ENCODE peak calls at places on chromosomes 6 and 20, in eight cellular contexts. One of them, this sample, is unnamed.

GRCh38 chr20:53608456-53609413 is 15.1 kb upstream of the ZNF217 start:
- DNase-seq in heart right ventricle: peak
- DNase-seq in RWPE1: no peak
- DNase-seq in cardiac muscle cell: peak
- DNase-seq in A549: no peak
- DNase-seq in psoas muscle: no peak
- DNase-seq in brain microvascular endothelial cell: no peak
- DNase-seq in GM12865: no peak
- DNase-seq in this sample: no peak

GRCh38 chr20:54431545-54431944 is 43.8 kb upstream of the DOK5 start:
- DNase-seq in heart right ventricle: no peak
- DNase-seq in RWPE1: no peak
- DNase-seq in cardiac muscle cell: no peak
- DNase-seq in A549: no peak
- DNase-seq in psoas muscle: no peak
- DNase-seq in brain microvascular endothelial cell: no peak
- DNase-seq in GM12865: no peak
- DNase-seq in this sample: no peak

GRCh38 chr6:169328112-169328801 is 74.6 kb upstream of the THBS2 start:
- DNase-seq in heart right ventricle: no peak
- DNase-seq in RWPE1: no peak
- DNase-seq in cardiac muscle cell: peak
- DNase-seq in A549: no peak
- DNase-seq in psoas muscle: peak
- DNase-seq in brain microvascular endothelial cell: peak
- DNase-seq in GM12865: no peak
- DNase-seq in this sample: no peak

GRCh38 chr6:161921602-161922400 is 647.9 kb upstream of the AGPAT4 start:
- DNase-seq in heart right ventricle: no peak
- DNase-seq in RWPE1: no peak
- DNase-seq in cardiac muscle cell: no peak
- DNase-seq in A549: no peak
- DNase-seq in psoas muscle: no peak
- DNase-seq in brain microvascular endothelial cell: no peak
- DNase-seq in GM12865: no peak
- DNase-seq in this sample: no peak

GRCh38 chr6:43205849-43206248 is 23.4 kb downstream of the DNPH1 start:
- DNase-seq in heart right ventricle: no peak
- DNase-seq in RWPE1: no peak
- DNase-seq in cardiac muscle cell: no peak
- DNase-seq in A549: no peak
- DNase-seq in psoas muscle: no peak
- DNase-seq in brain microvascular endothelial cell: no peak
- DNase-seq in GM12865: no peak
- DNase-seq in this sample: no peak

GRCh38 chr20:55160996-55161395 is 685.6 kb downstream of the DOK5 start:
- DNase-seq in heart right ventricle: no peak
- DNase-seq in RWPE1: peak
- DNase-seq in cardiac muscle cell: no peak
- DNase-seq in A549: no peak
- DNase-seq in psoas muscle: no peak
- DNase-seq in brain microvascular endothelial cell: no peak
- DNase-seq in GM12865: no peak
- DNase-seq in this sample: no peak

GRCh38 chr6:75546401-75546800 is 52.8 kb upstream of the FILIP1 start:
- DNase-seq in heart right ventricle: no peak
- DNase-seq in RWPE1: peak
- DNase-seq in cardiac muscle cell: peak
- DNase-seq in A549: peak
- DNase-seq in psoas muscle: no peak
- DNase-seq in brain microvascular endothelial cell: no peak
- DNase-seq in GM12865: peak
- DNase-seq in this sample: no peak

GRCh38 chr6:142945446-142946180 is 637 bp upstream of the HIVEP2 start:
- DNase-seq in heart right ventricle: no peak
- DNase-seq in RWPE1: peak
- DNase-seq in cardiac muscle cell: no peak
- DNase-seq in A549: peak
- DNase-seq in psoas muscle: no peak
- DNase-seq in brain microvascular endothelial cell: peak
- DNase-seq in GM12865: peak
- DNase-seq in this sample: no peak

GRCh38 chr6:3898270-3898994 is 49.3 kb downstream of the FAM50B start:
- DNase-seq in heart right ventricle: no peak
- DNase-seq in RWPE1: no peak
- DNase-seq in cardiac muscle cell: no peak
- DNase-seq in A549: no peak
- DNase-seq in psoas muscle: no peak
- DNase-seq in brain microvascular endothelial cell: no peak
- DNase-seq in GM12865: no peak
- DNase-seq in this sample: no peak

GRCh38 chr20:60851826-60852704 is 400.0 kb upstream of the CDH4 start:
- DNase-seq in heart right ventricle: no peak
- DNase-seq in RWPE1: peak
- DNase-seq in cardiac muscle cell: no peak
- DNase-seq in A549: peak
- DNase-seq in psoas muscle: no peak
- DNase-seq in brain microvascular endothelial cell: no peak
- DNase-seq in GM12865: no peak
- DNase-seq in this sample: no peak

GRCh38 chr6:169386431-169387057 is 132.9 kb upstream of the THBS2 start:
- DNase-seq in heart right ventricle: no peak
- DNase-seq in RWPE1: no peak
- DNase-seq in cardiac muscle cell: peak
- DNase-seq in A549: no peak
- DNase-seq in psoas muscle: no peak
- DNase-seq in brain microvascular endothelial cell: peak
- DNase-seq in GM12865: no peak
- DNase-seq in this sample: no peak

GRCh38 chr6:119156742-119157494 is 78.5 kb upstream of the FAM184A start:
- DNase-seq in heart right ventricle: no peak
- DNase-seq in RWPE1: no peak
- DNase-seq in cardiac muscle cell: no peak
- DNase-seq in A549: no peak
- DNase-seq in psoas muscle: no peak
- DNase-seq in brain microvascular endothelial cell: no peak
- DNase-seq in GM12865: no peak
- DNase-seq in this sample: no peak

GRCh38 chr20:17345321-17345720 is 118.5 kb downstream of the PCSK2 start:
- DNase-seq in heart right ventricle: no peak
- DNase-seq in RWPE1: no peak
- DNase-seq in cardiac muscle cell: no peak
- DNase-seq in A549: no peak
- DNase-seq in psoas muscle: no peak
- DNase-seq in brain microvascular endothelial cell: no peak
- DNase-seq in GM12865: no peak
- DNase-seq in this sample: no peak

GRCh38 chr20:10344953-10345352 is 89.1 kb downstream of the MKKS start:
- DNase-seq in heart right ventricle: no peak
- DNase-seq in RWPE1: no peak
- DNase-seq in cardiac muscle cell: no peak
- DNase-seq in A549: no peak
- DNase-seq in psoas muscle: no peak
- DNase-seq in brain microvascular endothelial cell: no peak
- DNase-seq in GM12865: no peak
- DNase-seq in this sample: no peak

GRCh38 chr6:161748535-161749386 is 474.9 kb upstream of the AGPAT4 start:
- DNase-seq in heart right ventricle: peak
- DNase-seq in RWPE1: peak
- DNase-seq in cardiac muscle cell: peak
- DNase-seq in A549: peak
- DNase-seq in psoas muscle: no peak
- DNase-seq in brain microvascular endothelial cell: peak
- DNase-seq in GM12865: peak
- DNase-seq in this sample: no peak

GRCh38 chr6:12534454-12534853 is 182.1 kb upstream of the PHACTR1 start:
- DNase-seq in heart right ventricle: no peak
- DNase-seq in RWPE1: no peak
- DNase-seq in cardiac muscle cell: no peak
- DNase-seq in A549: no peak
- DNase-seq in psoas muscle: no peak
- DNase-seq in brain microvascular endothelial cell: no peak
- DNase-seq in GM12865: no peak
- DNase-seq in this sample: no peak

GRCh38 chr6:170180671-170181337 is 110.1 kb downstream of the DLL1 start:
- DNase-seq in heart right ventricle: no peak
- DNase-seq in RWPE1: no peak
- DNase-seq in cardiac muscle cell: no peak
- DNase-seq in A549: no peak
- DNase-seq in psoas muscle: no peak
- DNase-seq in brain microvascular endothelial cell: no peak
- DNase-seq in GM12865: no peak
- DNase-seq in this sample: no peak

GRCh38 chr20:10986586-10986985 is 312.8 kb upstream of the JAG1 start:
- DNase-seq in heart right ventricle: no peak
- DNase-seq in RWPE1: no peak
- DNase-seq in cardiac muscle cell: no peak
- DNase-seq in A549: no peak
- DNase-seq in psoas muscle: no peak
- DNase-seq in brain microvascular endothelial cell: peak
- DNase-seq in GM12865: no peak
- DNase-seq in this sample: no peak

GRCh38 chr6:21593412-21593926 is at the start of gene SOX4:
- DNase-seq in heart right ventricle: peak
- DNase-seq in RWPE1: peak
- DNase-seq in cardiac muscle cell: peak
- DNase-seq in A549: peak
- DNase-seq in psoas muscle: peak
- DNase-seq in brain microvascular endothelial cell: peak
- DNase-seq in GM12865: peak
- DNase-seq in this sample: peak

GRCh38 chr6:1461207-1461606 is 71.8 kb downstream of the FOXF2 start:
- DNase-seq in heart right ventricle: no peak
- DNase-seq in RWPE1: peak
- DNase-seq in cardiac muscle cell: peak
- DNase-seq in A549: no peak
- DNase-seq in psoas muscle: no peak
- DNase-seq in brain microvascular endothelial cell: peak
- DNase-seq in GM12865: peak
- DNase-seq in this sample: no peak

DNA sequence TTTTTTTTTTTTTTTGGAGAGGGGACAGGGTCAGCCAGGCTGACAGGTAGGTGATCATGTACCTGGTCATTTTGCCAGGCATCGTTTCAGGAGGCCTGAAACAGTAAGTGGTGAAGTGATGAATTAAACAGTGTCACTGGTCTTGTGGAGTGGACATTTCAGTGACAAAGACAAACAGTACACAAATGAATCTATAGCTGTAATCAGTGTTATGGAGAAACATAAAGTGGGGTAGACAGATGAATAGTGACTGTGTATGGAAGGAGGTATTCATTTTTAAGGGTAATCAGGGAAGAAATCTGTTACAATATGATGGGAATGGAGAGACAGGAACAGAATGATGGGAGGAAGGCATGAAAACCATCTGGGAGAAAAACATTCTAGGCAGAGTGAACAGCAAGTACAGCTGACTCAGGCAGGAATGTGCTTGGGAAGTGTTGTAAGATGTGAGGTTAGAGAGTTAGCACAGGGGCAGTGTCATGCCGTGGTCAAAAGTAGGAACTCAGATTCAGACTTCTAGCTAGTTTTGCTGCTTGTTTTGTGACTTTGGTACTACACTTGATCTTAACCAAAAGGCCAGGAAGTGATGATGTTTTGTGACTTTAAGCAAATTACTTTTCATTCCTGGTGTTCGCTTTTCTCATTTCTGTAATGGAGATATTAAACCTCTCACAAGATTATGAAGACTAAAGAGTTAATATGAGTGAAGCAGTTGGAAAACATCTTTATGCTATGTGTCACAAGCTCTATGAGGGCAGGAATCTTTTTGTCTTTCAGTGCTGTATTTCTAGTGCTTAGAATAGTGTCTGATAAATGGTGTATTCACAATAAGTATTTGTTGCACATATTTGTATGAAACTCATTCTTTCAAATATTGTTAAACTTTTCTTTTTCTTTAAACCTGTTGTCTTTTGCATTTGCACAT is 43.4 kb downstream of the QKI start:
- DNase-seq in heart right ventricle: no peak
- DNase-seq in RWPE1: peak
- DNase-seq in cardiac muscle cell: peak
- DNase-seq in A549: peak
- DNase-seq in psoas muscle: peak
- DNase-seq in brain microvascular endothelial cell: peak
- DNase-seq in GM12865: peak
- DNase-seq in this sample: no peak
- TF ChIP-seq CTCF in heart right ventricle: no peak
- TF ChIP-seq CTCF in RWPE1: no peak
- TF ChIP-seq CTCF in cardiac muscle cell: no peak
- TF ChIP-seq CTCF in A549: no peak
- TF ChIP-seq CTCF in psoas muscle: no peak
- TF ChIP-seq CTCF in brain microvascular endothelial cell: peak
- TF ChIP-seq CTCF in GM12865: no peak
- TF ChIP-seq CTCF in this sample: no peak

GRCh38 chr6:130076512-130076911 is 58.1 kb downstream of the L3MBTL3 start:
- DNase-seq in heart right ventricle: no peak
- DNase-seq in RWPE1: no peak
- DNase-seq in cardiac muscle cell: no peak
- DNase-seq in A549: no peak
- DNase-seq in psoas muscle: no peak
- DNase-seq in brain microvascular endothelial cell: no peak
- DNase-seq in GM12865: peak
- DNase-seq in this sample: no peak
- TF ChIP-seq CTCF in heart right ventricle: peak
- TF ChIP-seq CTCF in RWPE1: peak
- TF ChIP-seq CTCF in cardiac muscle cell: no peak
- TF ChIP-seq CTCF in A549: no peak
- TF ChIP-seq CTCF in psoas muscle: no peak
- TF ChIP-seq CTCF in brain microvascular endothelial cell: no peak
- TF ChIP-seq CTCF in GM12865: peak
- TF ChIP-seq CTCF in this sample: no peak

GRCh38 chr20:63572788-63573738 is 976 bp downstream of the HELZ2 start:
- DNase-seq in heart right ventricle: no peak
- DNase-seq in RWPE1: no peak
- DNase-seq in cardiac muscle cell: no peak
- DNase-seq in A549: peak
- DNase-seq in psoas muscle: no peak
- DNase-seq in brain microvascular endothelial cell: no peak
- DNase-seq in GM12865: no peak
- DNase-seq in this sample: no peak
- TF ChIP-seq CTCF in heart right ventricle: no peak
- TF ChIP-seq CTCF in RWPE1: no peak
- TF ChIP-seq CTCF in cardiac muscle cell: peak
- TF ChIP-seq CTCF in A549: peak
- TF ChIP-seq CTCF in psoas muscle: no peak
- TF ChIP-seq CTCF in brain microvascular endothelial cell: peak
- TF ChIP-seq CTCF in GM12865: peak
- TF ChIP-seq CTCF in this sample: no peak

DNA sequence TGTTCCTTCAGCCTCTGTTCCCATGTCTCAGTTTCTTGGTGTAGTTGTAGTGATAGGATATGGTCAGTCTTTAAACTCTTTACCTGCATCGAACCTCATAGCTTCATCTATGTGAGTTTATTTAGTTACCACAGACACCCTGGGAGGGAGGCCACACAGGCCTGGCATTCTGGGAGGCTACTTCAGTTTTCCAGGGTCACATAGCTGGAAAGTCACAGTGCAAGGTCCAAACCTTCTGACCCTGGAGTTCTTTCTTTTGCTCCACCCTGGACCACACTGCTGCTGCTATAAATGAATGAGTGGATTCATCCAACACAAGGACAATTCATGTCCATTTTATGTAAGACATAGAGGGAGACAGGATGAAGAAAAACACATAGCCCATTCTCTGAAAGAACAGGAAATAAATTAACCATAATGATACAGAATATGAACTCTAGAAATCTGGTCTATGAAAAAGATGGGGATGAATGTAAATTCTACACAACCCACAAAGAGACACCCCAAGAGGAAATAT is 60.8 kb downstream of the LAMA4 start:
- DNase-seq in heart right ventricle: no peak
- DNase-seq in RWPE1: no peak
- DNase-seq in cardiac muscle cell: no peak
- DNase-seq in A549: no peak
- DNase-seq in psoas muscle: no peak
- DNase-seq in brain microvascular endothelial cell: no peak
- DNase-seq in GM12865: no peak
- DNase-seq in this sample: no peak
- TF ChIP-seq CTCF in heart right ventricle: no peak
- TF ChIP-seq CTCF in RWPE1: no peak
- TF ChIP-seq CTCF in cardiac muscle cell: no peak
- TF ChIP-seq CTCF in A549: no peak
- TF ChIP-seq CTCF in psoas muscle: no peak
- TF ChIP-seq CTCF in brain microvascular endothelial cell: no peak
- TF ChIP-seq CTCF in GM12865: no peak
- TF ChIP-seq CTCF in this sample: no peak